ENCODE peak calls at places on chromosomes 5 and 9, in seven cellular contexts. A is thyroid gland, G is fibroblast of the aortic adventitia, F is spleen, M is mesendoderm, D is cardiac muscle cell, I is IMR-90. V is an unnamed sample.

GRCh38 chr5:142870552-142870951 is 100.4 kb downstream of the ARHGAP26 start:
- DNase-seq in A (no peak), G (no peak), F (no peak), I (no peak), M (no peak), D (no peak), V (no peak)

GRCh38 chr5:144156767-144157171 is 13.7 kb downstream of the YIPF5 start:
- DNase-seq in G (no peak), I (peak), D (no peak), A (no peak), M (no peak), F (no peak), V (no peak)

GRCh38 chr9:138103111-138103823 is 225.7 kb downstream of the CACNA1B start:
- DNase-seq in I (no peak), M (no peak), A (no peak), D (no peak), G (no peak), F (peak), V (no peak)

GRCh38 chr5:180809403-180810209 is 7.0 kb upstream of the MGAT1 start:
- DNase-seq in M (peak), I (peak), A (peak), F (peak), G (peak), D (peak), V (peak)

GRCh38 chr9:112059145-112059979 is 115.7 kb downstream of the SUSD1 start:
- DNase-seq in D (no peak), F (no peak), I (peak), A (no peak), M (no peak), G (peak), V (no peak)

GRCh38 chr5:132540764-132541163 is 2.6 kb downstream of the IL5 start:
- DNase-seq in D (no peak), M (no peak), F (no peak), I (no peak), A (no peak), G (no peak), V (no peak)

GRCh38 chr5:107668933-107669542 is 1.7 kb downstream of the EFNA5 start:
- DNase-seq in G (peak), A (peak), D (peak), I (no peak), F (no peak), M (peak), V (no peak)

GRCh38 chr5:16178745-16179372 is 732 bp downstream of the MARCHF11 start:
- DNase-seq in G (peak), A (peak), D (peak), I (peak), F (peak), M (peak), V (peak)

GRCh38 chr9:115957571-115957970 is 196.0 kb upstream of the PAPPA start:
- DNase-seq in A (no peak), I (peak), G (peak), F (no peak), D (no peak), M (no peak), V (no peak)

GRCh38 chr5:1497271-1497777 is 26.4 kb downstream of the LPCAT1 start:
- DNase-seq in F (peak), G (no peak), A (no peak), I (no peak), D (no peak), M (no peak), V (no peak)

GRCh38 chr5:1497795-1498622 is 25.8 kb downstream of the LPCAT1 start:
- DNase-seq in A (no peak), D (no peak), I (no peak), M (no peak), F (no peak), G (peak), V (peak)

GRCh38 chr5:1500411-1501091 is 23.2 kb downstream of the LPCAT1 start:
- DNase-seq in A (peak), F (no peak), I (no peak), M (no peak), G (peak), D (no peak), V (no peak)

GRCh38 chr5:1499851-1500250 is 23.9 kb downstream of the LPCAT1 start:
- DNase-seq in F (no peak), A (no peak), D (no peak), I (no peak), G (no peak), M (no peak), V (no peak)

GRCh38 chr5:1498623-1499416 is 24.9 kb downstream of the LPCAT1 start:
- DNase-seq in A (no peak), D (no peak), I (no peak), G (no peak), M (no peak), F (no peak), V (no peak)
- H3K4me3 ChIP-seq in A (no peak), D (no peak), I (no peak), G (no peak), M (no peak), F (no peak), V (no peak)

DNA sequence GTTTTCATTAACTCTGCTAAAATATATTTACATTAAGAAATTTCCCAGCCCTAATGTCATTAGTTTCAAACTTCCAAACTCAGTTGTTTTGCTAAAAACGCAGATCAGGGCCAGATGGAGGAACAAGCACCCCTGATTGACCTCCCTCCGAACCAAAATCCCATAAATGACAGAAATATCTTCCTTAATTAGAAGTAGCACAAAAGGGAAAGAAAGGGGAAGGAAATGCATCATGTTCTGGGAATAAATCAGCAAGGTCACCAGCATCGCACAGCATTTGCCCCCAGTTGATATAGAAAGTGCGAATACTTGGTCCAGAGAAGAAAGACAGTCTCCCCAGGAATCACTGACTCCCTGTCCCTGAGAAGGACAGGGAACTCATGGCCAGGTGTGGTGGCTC is 61.3 kb upstream of the RUFY1 start:
- DNase-seq in F (no peak), M (no peak), D (no peak), A (no peak), G (no peak), I (no peak), V (no peak)
- H3K4me3 ChIP-seq in F (no peak), M (no peak), D (no peak), A (no peak), G (no peak), I (no peak), V (no peak)

GRCh38 chr9:92535940-92536850 is at the start of gene ECM2:
- DNase-seq in I (peak), G (peak), M (no peak), D (no peak), F (no peak), A (no peak), V (no peak)
- H3K4me3 ChIP-seq in I (peak), G (peak), M (no peak), D (no peak), F (no peak), A (no peak), V (no peak)

GRCh38 chr9:120711354-120711753 is 2.9 kb downstream of the MEGF9 start:
- DNase-seq in I (no peak), M (no peak), G (peak), A (no peak), D (no peak), F (no peak), V (no peak)
- H3K4me3 ChIP-seq in I (no peak), M (no peak), G (peak), A (no peak), D (no peak), F (no peak), V (no peak)

GRCh38 chr5:147404706-147405105 is 105.2 kb downstream of the DPYSL3 start:
- DNase-seq in A (no peak), M (no peak), I (no peak), D (no peak), F (no peak), G (no peak), V (no peak)

GRCh38 chr5:147407094-147407681 is 102.7 kb downstream of the DPYSL3 start:
- DNase-seq in A (no peak), G (peak), I (peak), M (peak), F (no peak), D (peak), V (no peak)

GRCh38 chr5:147406636-147407035 is 103.2 kb downstream of the DPYSL3 start:
- DNase-seq in F (no peak), G (no peak), M (no peak), D (no peak), A (no peak), I (no peak), V (no peak)

GRCh38 chr5:147400836-147401235 is 109.0 kb downstream of the DPYSL3 start:
- DNase-seq in G (no peak), D (no peak), M (no peak), I (peak), F (no peak), A (no peak), V (no peak)

DNA sequence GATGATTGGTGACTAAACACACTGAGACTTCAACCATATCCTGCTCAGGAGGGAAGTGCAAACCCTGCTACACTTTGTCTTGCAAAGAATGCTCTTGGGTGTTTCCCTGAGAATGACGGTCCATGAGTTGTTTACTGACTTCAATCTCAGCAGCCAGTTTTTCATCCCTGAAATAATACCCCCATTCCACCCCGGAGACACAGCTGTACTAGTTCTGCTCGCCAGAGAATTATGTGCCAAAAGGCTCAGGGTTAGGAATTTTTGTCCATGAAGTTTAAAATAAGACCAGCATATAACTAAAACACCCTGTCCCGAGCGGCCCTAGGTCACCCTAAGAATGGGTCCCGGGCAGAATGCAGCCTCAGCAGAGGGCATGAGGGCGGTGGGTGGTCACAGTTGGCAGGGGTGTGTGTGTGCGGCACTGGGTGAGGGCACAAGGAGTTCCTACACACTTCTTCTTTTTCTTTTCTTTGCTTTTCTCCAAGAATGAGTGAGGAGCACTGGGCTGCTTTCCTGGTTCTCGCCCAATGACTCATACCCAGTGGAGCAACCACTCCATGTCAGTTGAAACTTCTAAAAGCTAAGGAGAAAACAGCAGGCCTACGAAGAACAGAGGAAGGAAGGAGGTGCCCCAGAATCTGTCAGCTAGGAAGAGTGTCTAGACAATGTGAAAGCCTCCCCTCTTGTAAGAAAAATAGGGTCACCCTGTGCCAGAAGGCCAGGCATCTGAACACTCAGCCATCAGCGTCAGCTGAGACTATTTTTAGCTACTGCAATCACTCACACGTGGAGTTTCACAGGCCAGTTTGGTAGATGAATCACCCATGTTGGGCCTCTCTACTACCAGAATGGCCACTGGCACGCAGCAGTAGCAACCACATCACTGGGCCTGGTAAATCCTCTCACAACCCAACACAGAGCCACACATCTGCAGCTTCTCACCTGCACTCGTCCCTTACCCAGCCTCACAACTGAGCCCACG is 105.9 kb downstream of the DPYSL3 start:
- DNase-seq in F (no peak), G (peak), D (peak), I (peak), M (no peak), A (no peak), V (peak)
- H3K4me3 ChIP-seq in F (no peak), G (peak), D (no peak), I (peak), M (no peak), A (no peak), V (no peak)